ENCODE peak calls at places on chromosomes 13 and 19, in six cellular contexts. P, L, F, D, S and E are unnamed samples.

GRCh38 chr19:51548213-51548651 is 16.8 kb upstream of the SIGLEC6 start:
- DNase-seq in D (no peak), S (no peak), P (no peak), F (no peak), L (peak; percentile 20), E (no peak)

GRCh38 chr13:80389073-80390038 is 48.4 kb upstream of the SPRY2 start:
- DNase-seq in D (no peak), L (no peak), S (no peak), F (no peak), P (no peak), E (no peak)

GRCh38 chr13:46489586-46490023 is 63.4 kb upstream of the LRCH1 start:
- DNase-seq in P (no peak), S (no peak), F (no peak), D (no peak), L (no peak), E (no peak)

GRCh38 chr13:36431204-36432105 is 840 bp upstream of the CCNA1 start:
- DNase-seq in L (no peak), F (no peak), P (no peak), S (no peak), D (peak; percentile 42), E (peak; percentile 74)

GRCh38 chr19:17469371-17470203 is 737 bp upstream of the SLC27A1 start:
- DNase-seq in L (peak; percentile 97), D (peak; percentile 97), P (peak; percentile 78), F (peak; percentile 98), S (peak; percentile 99), E (peak; percentile 99)

GRCh38 chr13:47959468-47960088 is 41.5 kb downstream of the SUCLA2 start:
- DNase-seq in D (no peak), L (no peak), S (no peak), F (no peak), P (no peak), E (no peak)

GRCh38 chr13:31913459-31913858 is 118.1 kb upstream of the FRY start:
- DNase-seq in S (no peak), F (no peak), D (no peak), L (no peak), P (no peak), E (no peak)

GRCh38 chr13:112990783-112991182 is 21.8 kb downstream of the MCF2L start:
- DNase-seq in D (no peak), S (no peak), L (peak; percentile 84), F (no peak), P (no peak), E (no peak)

GRCh38 chr13:112531263-112531794 is 56.6 kb downstream of the TUBGCP3 start:
- DNase-seq in F (no peak), S (no peak), D (no peak), P (no peak), L (no peak), E (no peak)

GRCh38 chr19:3365447-3366103 is 808 bp upstream of the NFIC start:
- DNase-seq in D (no peak), L (peak; percentile 70), F (no peak), S (peak; percentile 67), P (no peak), E (peak; percentile 83)

GRCh38 chr13:46495066-46495465 is 57.9 kb upstream of the LRCH1 start:
- DNase-seq in S (no peak), F (no peak), L (no peak), D (no peak), P (no peak), E (no peak)

GRCh38 chr13:33263976-33264619 is 21.5 kb downstream of the STARD13 start:
- DNase-seq in D (no peak), F (no peak), S (no peak), P (no peak), L (no peak), E (no peak)

GRCh38 chr13:33263484-33263883 is 22.1 kb downstream of the STARD13 start:
- DNase-seq in P (no peak), S (no peak), F (no peak), L (no peak), D (no peak), E (no peak)

GRCh38 chr13:33262554-33262953 is 23.0 kb downstream of the STARD13 start:
- DNase-seq in P (no peak), F (no peak), S (no peak), L (no peak), D (no peak), E (no peak)

GRCh38 chr13:33262069-33262487 is 23.5 kb downstream of the STARD13 start:
- DNase-seq in S (no peak), L (no peak), F (no peak), P (no peak), D (no peak), E (no peak)

GRCh38 chr13:33262997-33263396 is 22.6 kb downstream of the STARD13 start:
- DNase-seq in P (no peak), L (no peak), D (no peak), S (no peak), F (no peak), E (no peak)
- H3K27ac ChIP-seq in P (no peak overlapping the region), L (peak overlapping the region; percentile 14), D (no peak overlapping the region), S (no peak overlapping the region), F (no peak overlapping the region), E (no peak overlapping the region)

GRCh38 chr19:16124953-16125352 is 13.3 kb downstream of the RAB8A start:
- DNase-seq in S (no peak), F (no peak), D (no peak), L (no peak), P (no peak), E (no peak)
- H3K36me3 ChIP-seq in S (no peaks in the 10 kb centered on the region), F (peaks cover 6% of the 10 kb centered on the region), D (peaks cover 51% of the 10 kb centered on the region), L (peaks cover 13% of the 10 kb centered on the region), P (peaks cover 97% of the 10 kb centered on the region), E (peaks cover 98% of the 10 kb centered on the region)

GRCh38 chr19:18507727-18508440 is 14.0 kb downstream of the ELL start:
- DNase-seq in S (peak; percentile 47), D (no peak), L (no peak), P (no peak), F (peak; percentile 80), E (no peak)
- TF ChIP-seq CTCF in S (no peak), D (no peak), L (no peak), P (no peak), F (peak; percentile 23), E (no peak)

GRCh38 chr19:5001547-5002131 is 32.7 kb downstream of the KDM4B start:
- DNase-seq in D (no peak), P (peak; percentile 60), F (no peak), L (no peak), S (no peak), E (no peak)

GRCh38 chr19:5002143-5002542 is 33.2 kb downstream of the KDM4B start:
- DNase-seq in F (peak; percentile 78), S (no peak), L (no peak), P (no peak), D (no peak), E (no peak)

GRCh38 chr19:5003781-5004180 is 34.9 kb downstream of the KDM4B start:
- DNase-seq in L (no peak), F (no peak), P (no peak), D (no peak), S (no peak), E (no peak)

GRCh38 chr19:4997297-4997696 is 28.4 kb downstream of the KDM4B start:
- DNase-seq in F (no peak), S (no peak), L (no peak), D (no peak), P (no peak), E (no peak)

DNA sequence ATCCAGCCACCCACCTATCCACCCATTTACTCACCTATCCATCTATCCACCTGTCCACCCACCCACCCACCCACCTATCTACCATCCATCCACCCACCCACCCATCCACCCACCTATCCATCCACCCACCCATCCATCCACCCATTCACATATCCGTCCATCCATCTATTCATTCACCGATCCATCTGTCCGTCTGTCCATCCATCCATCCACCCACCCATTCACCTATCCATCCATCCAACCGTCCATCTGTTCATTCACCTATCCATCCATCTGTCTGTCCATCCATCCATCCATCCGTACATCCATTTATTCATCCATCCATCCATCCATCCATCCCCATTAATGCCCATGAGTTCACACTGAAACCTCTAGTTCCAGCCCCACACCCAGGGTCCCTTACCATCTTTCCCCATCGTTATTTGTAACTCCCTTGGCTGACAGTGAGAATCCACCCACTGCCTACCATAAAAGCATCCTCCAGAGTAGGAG is 31.3 kb downstream of the KDM4B start:
- DNase-seq in F (no peak), S (no peak), P (no peak), D (no peak), L (no peak), E (no peak)
- H3K27ac ChIP-seq in F (no peak overlapping the region), S (no peak overlapping the region), P (no peak overlapping the region), D (no peak overlapping the region), L (no peak overlapping the region), E (no peak overlapping the region)